ENCODE peak calls at places on chromosome 14, in four cellular contexts. One of them, this sample, is unnamed.

GRCh38 chr14:50064993-50065392 is 51.4 kb downstream of the VCPKMT start:
- DNase-seq in anterior cingulate cortex: no peak
- DNase-seq in stimulated activated CD4-positive, alpha-beta T cell treated with anti-CD3 and anti-CD28 coated beads, Interleukin-12 subunit alpha, Interleukin-12 subunit beta, amount 100 ng/mL, for 4 hours: peak
- DNase-seq in SW480: peak
- DNase-seq in this sample: no peak

GRCh38 chr14:104496095-104496494 is 83.5 kb upstream of the C14orf180 start:
- DNase-seq in anterior cingulate cortex: no peak
- DNase-seq in stimulated activated CD4-positive, alpha-beta T cell treated with anti-CD3 and anti-CD28 coated beads, Interleukin-12 subunit alpha, Interleukin-12 subunit beta, amount 100 ng/mL, for 4 hours: no peak
- DNase-seq in SW480: no peak
- DNase-seq in this sample: no peak

GRCh38 chr14:100898465-100898864 is 5.1 kb downstream of the RTL1 start:
- DNase-seq in anterior cingulate cortex: no peak
- DNase-seq in stimulated activated CD4-positive, alpha-beta T cell treated with anti-CD3 and anti-CD28 coated beads, Interleukin-12 subunit alpha, Interleukin-12 subunit beta, amount 100 ng/mL, for 4 hours: no peak
- DNase-seq in SW480: no peak
- DNase-seq in this sample: no peak

GRCh38 chr14:50397461-50398196 is 948 bp upstream of the CDKL1 start:
- DNase-seq in anterior cingulate cortex: no peak
- DNase-seq in stimulated activated CD4-positive, alpha-beta T cell treated with anti-CD3 and anti-CD28 coated beads, Interleukin-12 subunit alpha, Interleukin-12 subunit beta, amount 100 ng/mL, for 4 hours: no peak
- DNase-seq in SW480: peak
- DNase-seq in this sample: no peak

GRCh38 chr14:62289471-62289870 is 527.3 kb downstream of the SNAPC1 start:
- DNase-seq in anterior cingulate cortex: no peak
- DNase-seq in stimulated activated CD4-positive, alpha-beta T cell treated with anti-CD3 and anti-CD28 coated beads, Interleukin-12 subunit alpha, Interleukin-12 subunit beta, amount 100 ng/mL, for 4 hours: no peak
- DNase-seq in SW480: no peak
- DNase-seq in this sample: no peak

GRCh38 chr14:94041551-94042346 is 15.6 kb downstream of the OTUB2 start:
- DNase-seq in anterior cingulate cortex: no peak
- DNase-seq in stimulated activated CD4-positive, alpha-beta T cell treated with anti-CD3 and anti-CD28 coated beads, Interleukin-12 subunit alpha, Interleukin-12 subunit beta, amount 100 ng/mL, for 4 hours: no peak
- DNase-seq in SW480: no peak
- DNase-seq in this sample: no peak

GRCh38 chr14:75277796-75278421 is 719 bp upstream of the FOS start:
- DNase-seq in anterior cingulate cortex: no peak
- DNase-seq in stimulated activated CD4-positive, alpha-beta T cell treated with anti-CD3 and anti-CD28 coated beads, Interleukin-12 subunit alpha, Interleukin-12 subunit beta, amount 100 ng/mL, for 4 hours: no peak
- DNase-seq in SW480: peak
- DNase-seq in this sample: no peak

GRCh38 chr14:21024668-21025373 is at the start of gene NDRG2:
- DNase-seq in anterior cingulate cortex: no peak
- DNase-seq in stimulated activated CD4-positive, alpha-beta T cell treated with anti-CD3 and anti-CD28 coated beads, Interleukin-12 subunit alpha, Interleukin-12 subunit beta, amount 100 ng/mL, for 4 hours: peak
- DNase-seq in SW480: peak
- DNase-seq in this sample: peak

GRCh38 chr14:99252940-99253868 is 18.8 kb downstream of the BCL11B start:
- DNase-seq in anterior cingulate cortex: no peak
- DNase-seq in stimulated activated CD4-positive, alpha-beta T cell treated with anti-CD3 and anti-CD28 coated beads, Interleukin-12 subunit alpha, Interleukin-12 subunit beta, amount 100 ng/mL, for 4 hours: no peak
- DNase-seq in SW480: no peak
- DNase-seq in this sample: peak

GRCh38 chr14:24271834-24272263 is 452 bp upstream of the RABGGTA start:
- DNase-seq in anterior cingulate cortex: no peak
- DNase-seq in stimulated activated CD4-positive, alpha-beta T cell treated with anti-CD3 and anti-CD28 coated beads, Interleukin-12 subunit alpha, Interleukin-12 subunit beta, amount 100 ng/mL, for 4 hours: no peak
- DNase-seq in SW480: no peak
- DNase-seq in this sample: no peak

GRCh38 chr14:72924332-72924731 is 1.9 kb upstream of the DCAF4 start:
- DNase-seq in anterior cingulate cortex: no peak
- DNase-seq in stimulated activated CD4-positive, alpha-beta T cell treated with anti-CD3 and anti-CD28 coated beads, Interleukin-12 subunit alpha, Interleukin-12 subunit beta, amount 100 ng/mL, for 4 hours: no peak
- DNase-seq in SW480: no peak
- DNase-seq in this sample: no peak

GRCh38 chr14:54797556-54797955 is 105.1 kb downstream of the GCH1 start:
- DNase-seq in anterior cingulate cortex: no peak
- DNase-seq in stimulated activated CD4-positive, alpha-beta T cell treated with anti-CD3 and anti-CD28 coated beads, Interleukin-12 subunit alpha, Interleukin-12 subunit beta, amount 100 ng/mL, for 4 hours: no peak
- DNase-seq in SW480: no peak
- DNase-seq in this sample: no peak

GRCh38 chr14:33073023-33073422 is 134.3 kb downstream of the NPAS3 start:
- DNase-seq in anterior cingulate cortex: no peak
- DNase-seq in stimulated activated CD4-positive, alpha-beta T cell treated with anti-CD3 and anti-CD28 coated beads, Interleukin-12 subunit alpha, Interleukin-12 subunit beta, amount 100 ng/mL, for 4 hours: no peak
- DNase-seq in SW480: no peak
- DNase-seq in this sample: no peak

GRCh38 chr14:50758945-50759344 is 72.0 kb downstream of the NIN start:
- DNase-seq in anterior cingulate cortex: no peak
- DNase-seq in stimulated activated CD4-positive, alpha-beta T cell treated with anti-CD3 and anti-CD28 coated beads, Interleukin-12 subunit alpha, Interleukin-12 subunit beta, amount 100 ng/mL, for 4 hours: no peak
- DNase-seq in SW480: no peak
- DNase-seq in this sample: no peak

GRCh38 chr14:33959692-33960151 is 8.8 kb upstream of the EGLN3 start:
- DNase-seq in anterior cingulate cortex: no peak
- DNase-seq in stimulated activated CD4-positive, alpha-beta T cell treated with anti-CD3 and anti-CD28 coated beads, Interleukin-12 subunit alpha, Interleukin-12 subunit beta, amount 100 ng/mL, for 4 hours: no peak
- DNase-seq in SW480: no peak
- DNase-seq in this sample: no peak

GRCh38 chr14:49212721-49213120 is 373.5 kb downstream of the RPS29 start:
- DNase-seq in anterior cingulate cortex: no peak
- DNase-seq in stimulated activated CD4-positive, alpha-beta T cell treated with anti-CD3 and anti-CD28 coated beads, Interleukin-12 subunit alpha, Interleukin-12 subunit beta, amount 100 ng/mL, for 4 hours: no peak
- DNase-seq in SW480: no peak
- DNase-seq in this sample: no peak

GRCh38 chr14:93317836-93318807 is 14.7 kb downstream of the BTBD7 start:
- DNase-seq in anterior cingulate cortex: no peak
- DNase-seq in stimulated activated CD4-positive, alpha-beta T cell treated with anti-CD3 and anti-CD28 coated beads, Interleukin-12 subunit alpha, Interleukin-12 subunit beta, amount 100 ng/mL, for 4 hours: no peak
- DNase-seq in SW480: no peak
- DNase-seq in this sample: no peak

GRCh38 chr14:22190411-22191191 is 398.4 kb downstream of the DAD1 start:
- DNase-seq in anterior cingulate cortex: no peak
- DNase-seq in stimulated activated CD4-positive, alpha-beta T cell treated with anti-CD3 and anti-CD28 coated beads, Interleukin-12 subunit alpha, Interleukin-12 subunit beta, amount 100 ng/mL, for 4 hours: no peak
- DNase-seq in SW480: no peak
- DNase-seq in this sample: no peak

GRCh38 chr14:98187302-98187701 is 1084.7 kb downstream of the BCL11B start:
- DNase-seq in anterior cingulate cortex: no peak
- DNase-seq in stimulated activated CD4-positive, alpha-beta T cell treated with anti-CD3 and anti-CD28 coated beads, Interleukin-12 subunit alpha, Interleukin-12 subunit beta, amount 100 ng/mL, for 4 hours: no peak
- DNase-seq in SW480: no peak
- DNase-seq in this sample: no peak

GRCh38 chr14:50044040-50044651 is 72.2 kb downstream of the VCPKMT start:
- DNase-seq in anterior cingulate cortex: no peak
- DNase-seq in stimulated activated CD4-positive, alpha-beta T cell treated with anti-CD3 and anti-CD28 coated beads, Interleukin-12 subunit alpha, Interleukin-12 subunit beta, amount 100 ng/mL, for 4 hours: no peak
- DNase-seq in SW480: no peak
- DNase-seq in this sample: no peak

GRCh38 chr14:97025722-97026121 is 228.5 kb downstream of the VRK1 start:
- DNase-seq in anterior cingulate cortex: no peak
- DNase-seq in stimulated activated CD4-positive, alpha-beta T cell treated with anti-CD3 and anti-CD28 coated beads, Interleukin-12 subunit alpha, Interleukin-12 subunit beta, amount 100 ng/mL, for 4 hours: no peak
- DNase-seq in SW480: no peak
- DNase-seq in this sample: no peak